ENCODE peak calls at places on chromosomes 16 and 17, in six cellular contexts. One of them, this sample, is unnamed.

GRCh38 chr16:74190292-74190691 is 106.3 kb upstream of the PSMD7 start:
- DNase-seq in RCC 7860: no peak
- DNase-seq in right cardiac atrium: no peak
- DNase-seq in AG09319: no peak
- DNase-seq in ovary: no peak
- DNase-seq in head of caudate nucleus: no peak
- DNase-seq in this sample: no peak

GRCh38 chr17:46770818-46771600 is 47.5 kb downstream of the WNT3 start:
- DNase-seq in RCC 7860: peak; percentile 4
- DNase-seq in right cardiac atrium: peak; percentile 57
- DNase-seq in AG09319: no peak
- DNase-seq in ovary: peak; percentile 55
- DNase-seq in head of caudate nucleus: no peak
- DNase-seq in this sample: peak; percentile 33

GRCh38 chr16:46638947-46639925 is 18.1 kb upstream of the SHCBP1 start:
- DNase-seq in RCC 7860: no peak
- DNase-seq in right cardiac atrium: peak; percentile 31
- DNase-seq in AG09319: no peak
- DNase-seq in ovary: no peak
- DNase-seq in head of caudate nucleus: no peak
- DNase-seq in this sample: no peak

GRCh38 chr16:54459509-54460235 is 173.1 kb upstream of the IRX3 start:
- DNase-seq in RCC 7860: no peak
- DNase-seq in right cardiac atrium: no peak
- DNase-seq in AG09319: peak; percentile 56
- DNase-seq in ovary: no peak
- DNase-seq in head of caudate nucleus: no peak
- DNase-seq in this sample: no peak

GRCh38 chr17:10013360-10014112 is 108.5 kb upstream of the RCVRN start:
- DNase-seq in RCC 7860: no peak
- DNase-seq in right cardiac atrium: no peak
- DNase-seq in AG09319: no peak
- DNase-seq in ovary: no peak
- DNase-seq in head of caudate nucleus: no peak
- DNase-seq in this sample: no peak

GRCh38 chr16:32116080-32116479 is 137.0 kb upstream of the TP53TG3D start:
- DNase-seq in RCC 7860: no peak
- DNase-seq in right cardiac atrium: peak; percentile 5
- DNase-seq in AG09319: no peak
- DNase-seq in ovary: no peak
- DNase-seq in head of caudate nucleus: no peak
- DNase-seq in this sample: peak; percentile 9

GRCh38 chr17:36550491-36551417 is 6.0 kb downstream of the GGNBP2 start:
- DNase-seq in RCC 7860: no peak
- DNase-seq in right cardiac atrium: no peak
- DNase-seq in AG09319: no peak
- DNase-seq in ovary: no peak
- DNase-seq in head of caudate nucleus: no peak
- DNase-seq in this sample: no peak

GRCh38 chr16:66849543-66849942 is 5.3 kb downstream of the CA7 start:
- DNase-seq in RCC 7860: no peak
- DNase-seq in right cardiac atrium: no peak
- DNase-seq in AG09319: no peak
- DNase-seq in ovary: no peak
- DNase-seq in head of caudate nucleus: no peak
- DNase-seq in this sample: no peak

GRCh38 chr16:85490971-85491771 is 122.0 kb upstream of the GSE1 start:
- DNase-seq in RCC 7860: no peak
- DNase-seq in right cardiac atrium: no peak
- DNase-seq in AG09319: no peak
- DNase-seq in ovary: no peak
- DNase-seq in head of caudate nucleus: no peak
- DNase-seq in this sample: no peak

GRCh38 chr16:78524066-78524595 is 424.7 kb downstream of the WWOX start:
- DNase-seq in RCC 7860: no peak
- DNase-seq in right cardiac atrium: no peak
- DNase-seq in AG09319: no peak
- DNase-seq in ovary: no peak
- DNase-seq in head of caudate nucleus: no peak
- DNase-seq in this sample: no peak

GRCh38 chr17:81685108-81685507 is 1.3 kb downstream of the HGS start:
- DNase-seq in RCC 7860: peak; percentile 86
- DNase-seq in right cardiac atrium: no peak
- DNase-seq in AG09319: no peak
- DNase-seq in ovary: no peak
- DNase-seq in head of caudate nucleus: peak; percentile 59
- DNase-seq in this sample: no peak

GRCh38 chr16:84819644-84820304 is at the start of gene CRISPLD2:
- DNase-seq in RCC 7860: no peak
- DNase-seq in right cardiac atrium: peak; percentile 97
- DNase-seq in AG09319: peak; percentile 74
- DNase-seq in ovary: peak; percentile 98
- DNase-seq in head of caudate nucleus: peak; percentile 93
- DNase-seq in this sample: peak; percentile 97

GRCh38 chr17:7363311-7363710 is 8.4 kb downstream of the TMEM95 start:
- DNase-seq in RCC 7860: no peak
- DNase-seq in right cardiac atrium: no peak
- DNase-seq in AG09319: no peak
- DNase-seq in ovary: no peak
- DNase-seq in head of caudate nucleus: no peak
- DNase-seq in this sample: no peak

GRCh38 chr17:82603981-82604448 is 44.2 kb downstream of the WDR45B start:
- DNase-seq in RCC 7860: no peak
- DNase-seq in right cardiac atrium: peak; percentile 66
- DNase-seq in AG09319: no peak
- DNase-seq in ovary: no peak
- DNase-seq in head of caudate nucleus: peak; percentile 59
- DNase-seq in this sample: no peak

GRCh38 chr17:17724307-17724921 is 43.2 kb downstream of the RAI1 start:
- DNase-seq in RCC 7860: no peak
- DNase-seq in right cardiac atrium: peak; percentile 49
- DNase-seq in AG09319: no peak
- DNase-seq in ovary: peak; percentile 69
- DNase-seq in head of caudate nucleus: no peak
- DNase-seq in this sample: no peak

GRCh38 chr17:80874866-80875445 is 116.7 kb upstream of the CHMP6 start:
- DNase-seq in RCC 7860: no peak
- DNase-seq in right cardiac atrium: no peak
- DNase-seq in AG09319: no peak
- DNase-seq in ovary: no peak
- DNase-seq in head of caudate nucleus: no peak
- DNase-seq in this sample: peak; percentile 12

GRCh38 chr16:56594292-56594619 is 4.9 kb downstream of the MT3 start:
- DNase-seq in RCC 7860: no peak
- DNase-seq in right cardiac atrium: no peak
- DNase-seq in AG09319: no peak
- DNase-seq in ovary: no peak
- DNase-seq in head of caudate nucleus: no peak
- DNase-seq in this sample: no peak

GRCh38 chr17:42881768-42882565 is 18.6 kb upstream of the G6PC1 start:
- DNase-seq in RCC 7860: no peak
- DNase-seq in right cardiac atrium: no peak
- DNase-seq in AG09319: no peak
- DNase-seq in ovary: no peak
- DNase-seq in head of caudate nucleus: no peak
- DNase-seq in this sample: no peak

GRCh38 chr16:55297062-55297909 is 26.7 kb upstream of the IRX6 start:
- DNase-seq in RCC 7860: peak; percentile 92
- DNase-seq in right cardiac atrium: no peak
- DNase-seq in AG09319: no peak
- DNase-seq in ovary: no peak
- DNase-seq in head of caudate nucleus: no peak
- DNase-seq in this sample: peak; percentile 70

GRCh38 chr17:50511058-50511457 is 2.8 kb downstream of the MYCBPAP start:
- DNase-seq in RCC 7860: no peak
- DNase-seq in right cardiac atrium: no peak
- DNase-seq in AG09319: no peak
- DNase-seq in ovary: no peak
- DNase-seq in head of caudate nucleus: no peak
- DNase-seq in this sample: no peak

GRCh38 chr17:40075216-40076100 is 12.7 kb downstream of the THRA start:
- DNase-seq in RCC 7860: peak; percentile 19
- DNase-seq in right cardiac atrium: peak; percentile 85
- DNase-seq in AG09319: no peak
- DNase-seq in ovary: peak; percentile 81
- DNase-seq in head of caudate nucleus: peak; percentile 82
- DNase-seq in this sample: peak; percentile 93

GRCh38 chr16:88628512-88628974 is 9.8 kb upstream of the IL17C start:
- DNase-seq in RCC 7860: no peak
- DNase-seq in right cardiac atrium: no peak
- DNase-seq in AG09319: no peak
- DNase-seq in ovary: no peak
- DNase-seq in head of caudate nucleus: no peak
- DNase-seq in this sample: peak; percentile 60

GRCh38 chr17:13024526-13025263 is 6.9 kb upstream of the ELAC2 start:
- DNase-seq in RCC 7860: peak; percentile 9
- DNase-seq in right cardiac atrium: peak; percentile 50
- DNase-seq in AG09319: no peak
- DNase-seq in ovary: peak; percentile 79
- DNase-seq in head of caudate nucleus: peak; percentile 55
- DNase-seq in this sample: peak; percentile 69

GRCh38 chr16:74797414-74797813 is 22.8 kb upstream of the FA2H start:
- DNase-seq in RCC 7860: no peak
- DNase-seq in right cardiac atrium: no peak
- DNase-seq in AG09319: no peak
- DNase-seq in ovary: no peak
- DNase-seq in head of caudate nucleus: no peak
- DNase-seq in this sample: no peak

GRCh38 chr16:65070831-65071230 is 51.0 kb downstream of the CDH11 start:
- DNase-seq in RCC 7860: peak; percentile 82
- DNase-seq in right cardiac atrium: peak; percentile 78
- DNase-seq in AG09319: peak; percentile 68
- DNase-seq in ovary: peak; percentile 71
- DNase-seq in head of caudate nucleus: peak; percentile 89
- DNase-seq in this sample: peak; percentile 82

GRCh38 chr17:1518410-1518809 is 2.0 kb upstream of the INPP5K start:
- DNase-seq in RCC 7860: no peak
- DNase-seq in right cardiac atrium: no peak
- DNase-seq in AG09319: no peak
- DNase-seq in ovary: no peak
- DNase-seq in head of caudate nucleus: no peak
- DNase-seq in this sample: no peak

GRCh38 chr17:66025551-66025950 is 166.4 kb downstream of the CEP112 start:
- DNase-seq in RCC 7860: no peak
- DNase-seq in right cardiac atrium: no peak
- DNase-seq in AG09319: no peak
- DNase-seq in ovary: no peak
- DNase-seq in head of caudate nucleus: no peak
- DNase-seq in this sample: no peak

GRCh38 chr17:37744961-37745800 is at the start of gene HNF1B:
- DNase-seq in RCC 7860: peak; percentile 71
- DNase-seq in right cardiac atrium: no peak
- DNase-seq in AG09319: no peak
- DNase-seq in ovary: no peak
- DNase-seq in head of caudate nucleus: no peak
- DNase-seq in this sample: no peak

GRCh38 chr17:29049541-29050150 is 6.7 kb downstream of the PIPOX start:
- DNase-seq in RCC 7860: no peak
- DNase-seq in right cardiac atrium: no peak
- DNase-seq in AG09319: no peak
- DNase-seq in ovary: no peak
- DNase-seq in head of caudate nucleus: no peak
- DNase-seq in this sample: no peak

GRCh38 chr17:27363322-27363721 is 69.4 kb downstream of the WSB1 start:
- DNase-seq in RCC 7860: no peak
- DNase-seq in right cardiac atrium: no peak
- DNase-seq in AG09319: no peak
- DNase-seq in ovary: no peak
- DNase-seq in head of caudate nucleus: no peak
- DNase-seq in this sample: no peak

GRCh38 chr17:1484586-1485310 is 7.7 kb downstream of the MYO1C start:
- DNase-seq in RCC 7860: peak; percentile 28
- DNase-seq in right cardiac atrium: peak; percentile 65
- DNase-seq in AG09319: no peak
- DNase-seq in ovary: peak; percentile 81
- DNase-seq in head of caudate nucleus: no peak
- DNase-seq in this sample: no peak

GRCh38 chr17:49862781-49863331 is 15.0 kb upstream of the TAC4 start:
- DNase-seq in RCC 7860: no peak
- DNase-seq in right cardiac atrium: no peak
- DNase-seq in AG09319: no peak
- DNase-seq in ovary: no peak
- DNase-seq in head of caudate nucleus: no peak
- DNase-seq in this sample: no peak

GRCh38 chr16:12360240-12360639 is 383.7 kb downstream of the SNX29 start:
- DNase-seq in RCC 7860: no peak
- DNase-seq in right cardiac atrium: no peak
- DNase-seq in AG09319: no peak
- DNase-seq in ovary: no peak
- DNase-seq in head of caudate nucleus: no peak
- DNase-seq in this sample: no peak

GRCh38 chr16:69660166-69660565 is 66.2 kb downstream of the NQO1 start:
- DNase-seq in RCC 7860: no peak
- DNase-seq in right cardiac atrium: no peak
- DNase-seq in AG09319: no peak
- DNase-seq in ovary: no peak
- DNase-seq in head of caudate nucleus: no peak
- DNase-seq in this sample: no peak

This sample was measured in psoas muscle.